ENCODE peak calls at places on chromosome 7, in six cellular contexts. T is SW 1271; U is stimulated activated CD4-positive, alpha-beta T cell treated with anti-CD3 and anti-CD28 coated beads, Interleukin-1b, Interleukin-23, amount 100 ng/mL, for 1 hour; P is GDM1; Z is HCT116; V is astrocyte of the spinal cord. Y is an unnamed sample.

GRCh38 chr7:84729284-84729683 is 457.6 kb downstream of the SEMA3D start:
- DNase-seq in T (peak), U (no peak), P (no peak), Z (no peak), V (peak), Y (no peak)

GRCh38 chr7:37901236-37901827 is 15.3 kb downstream of the SFRP4 start:
- DNase-seq in T (peak), U (no peak), P (no peak), Z (peak), V (peak), Y (no peak)

GRCh38 chr7:89259085-89259484 is 463.5 kb upstream of the TEX47 start:
- DNase-seq in T (no peak), U (no peak), P (no peak), Z (no peak), V (no peak), Y (no peak)

GRCh38 chr7:82286096-82286841 is 157.3 kb downstream of the CACNA2D1 start:
- DNase-seq in T (no peak), U (no peak), P (no peak), Z (no peak), V (no peak), Y (no peak)

GRCh38 chr7:20932785-20933184 is 146.1 kb upstream of the SP8 start:
- DNase-seq in T (no peak), U (no peak), P (no peak), Z (no peak), V (no peak), Y (no peak)

GRCh38 chr7:17564678-17565209 is 266.3 kb downstream of the AHR start:
- DNase-seq in T (no peak), U (no peak), P (peak), Z (no peak), V (peak), Y (no peak)

GRCh38 chr7:27774717-27775328 is 34.9 kb downstream of the TAX1BP1 start:
- DNase-seq in T (peak), U (no peak), P (no peak), Z (peak), V (peak), Y (no peak)

GRCh38 chr7:101138149-101138870 is 11.4 kb downstream of the SERPINE1 start:
- DNase-seq in T (peak), U (peak), P (peak), Z (peak), V (peak), Y (peak)

GRCh38 chr7:98944386-98944785 is 66.1 kb downstream of the TRRAP start:
- DNase-seq in T (no peak), U (no peak), P (no peak), Z (no peak), V (no peak), Y (no peak)

GRCh38 chr7:39721919-39722597 is 98.7 kb downstream of the RALA start:
- DNase-seq in T (no peak), U (no peak), P (no peak), Z (no peak), V (no peak), Y (no peak)

GRCh38 chr7:24907311-24907886 is 72.6 kb downstream of the OSBPL3 start:
- DNase-seq in T (peak), U (no peak), P (no peak), Z (peak), V (peak), Y (no peak)

GRCh38 chr7:28939844-28940243 is 18.3 kb downstream of the TRIL start:
- DNase-seq in T (no peak), U (no peak), P (no peak), Z (no peak), V (no peak), Y (no peak)

GRCh38 chr7:18978108-18978495 is 139.3 kb downstream of the TWIST1 start:
- DNase-seq in T (peak), U (no peak), P (no peak), Z (peak), V (peak), Y (no peak)

GRCh38 chr7:67392596-67393438 is 396.2 kb downstream of the TYW1 start:
- DNase-seq in T (no peak), U (no peak), P (no peak), Z (no peak), V (no peak), Y (no peak)

GRCh38 chr7:131221061-131221460 is 106.6 kb upstream of the MKLN1 start:
- DNase-seq in T (no peak), U (no peak), P (no peak), Z (no peak), V (no peak), Y (no peak)

GRCh38 chr7:757741-758163 is 30.7 kb upstream of the PRKAR1B start:
- DNase-seq in T (no peak), U (no peak), P (no peak), Z (no peak), V (no peak), Y (no peak)

GRCh38 chr7:45651056-45651444 is 76.9 kb downstream of the ADCY1 start:
- DNase-seq in T (no peak), U (no peak), P (no peak), Z (no peak), V (no peak), Y (no peak)